ENCODE peak calls at places on chromosome 21, in nine cellular contexts. E is kidney epithelial cell, K is adrenal gland, V is PC-3, W is mammary epithelial cell, H is BJ, Y is tibial nerve, R is MM.1S, S is heart right ventricle. X is an unnamed sample. For H3K36me3 and H3K27me3, the result is how much of the 10 kb centered on the place peaks cover.

GRCh38 chr21:14942801-14943490 is 121.9 kb downstream of the NRIP1 start:
- DNase-seq in R (no peak), V (no peak), E (no peak), W (no peak), H (no peak), S (no peak), K (no peak), Y (no peak), X (no peak)

GRCh38 chr21:32257952-32258785 is 20.7 kb downstream of the MIS18A start:
- DNase-seq in E (peak), V (peak), R (peak), Y (peak), W (peak), S (peak), H (no peak), K (peak), X (peak)

GRCh38 chr21:32889596-32889995 is 118.0 kb upstream of the PAXBP1 start:
- DNase-seq in W (peak), E (no peak), Y (no peak), H (no peak), V (no peak), S (no peak), K (no peak), R (no peak), X (no peak)

GRCh38 chr21:27674037-27674436 is 707.1 kb upstream of the ADAMTS5 start:
- DNase-seq in S (no peak), W (peak), Y (no peak), R (no peak), V (peak), K (no peak), H (peak), E (peak), X (no peak)

GRCh38 chr21:16095005-16095404 is 365.2 kb downstream of the USP25 start:
- DNase-seq in V (no peak), E (no peak), W (no peak), K (no peak), H (no peak), S (no peak), Y (no peak), R (no peak), X (no peak)

GRCh38 chr21:34651642-34652041 is 17.2 kb upstream of the CLIC6 start:
- DNase-seq in H (no peak), R (no peak), K (no peak), S (no peak), W (no peak), Y (no peak), E (no peak), V (no peak), X (no peak)

GRCh38 chr21:38388219-38388618 is 110.1 kb downstream of the ERG start:
- DNase-seq in R (no peak), H (no peak), E (no peak), W (no peak), Y (no peak), S (no peak), K (no peak), V (no peak), X (no peak)

GRCh38 chr21:14382486-14382834 is 486 bp downstream of the HSPA13 start:
- DNase-seq in H (no peak), K (no peak), Y (peak), S (peak), W (no peak), R (no peak), V (peak), E (no peak), X (peak)

GRCh38 chr21:39050839-39051560 is 132.3 kb downstream of the PSMG1 start:
- DNase-seq in S (no peak), V (no peak), K (no peak), H (no peak), W (no peak), E (no peak), Y (no peak), R (no peak), X (no peak)

GRCh38 chr21:35275776-35276175 is 226.7 kb upstream of the RUNX1 start:
- DNase-seq in V (peak), W (peak), S (no peak), Y (no peak), H (no peak), R (no peak), K (no peak), E (no peak), X (no peak)

GRCh38 chr21:32241434-32241785 is 37.4 kb downstream of the MIS18A start:
- DNase-seq in E (no peak), S (no peak), K (no peak), H (no peak), R (no peak), V (no peak), Y (no peak), W (no peak), X (no peak)

GRCh38 chr21:14383596-14384210 is 757 bp upstream of the HSPA13 start:
- DNase-seq in W (no peak), H (no peak), K (peak), R (peak), S (no peak), V (no peak), E (no peak), Y (no peak), X (no peak)

GRCh38 chr21:35375115-35375514 is 326.0 kb upstream of the RUNX1 start:
- DNase-seq in R (no peak), K (no peak), V (peak), Y (no peak), W (peak), S (no peak), E (no peak), H (peak), X (no peak)

GRCh38 chr21:37164742-37165141 is 91.7 kb downstream of the TTC3 start:
- DNase-seq in H (no peak), Y (no peak), V (no peak), W (no peak), R (no peak), E (no peak), S (no peak), K (no peak), X (no peak)

GRCh38 chr21:30580132-30580531 is 10.1 kb downstream of the KRTAP22-2 start:
- DNase-seq in W (no peak), K (no peak), E (no peak), H (no peak), V (peak), S (no peak), Y (no peak), R (no peak), X (no peak)

GRCh38 chr21:25558123-25558522 is 49.2 kb downstream of the MRPL39 start:
- DNase-seq in W (no peak), K (no peak), E (no peak), V (no peak), H (no peak), Y (no peak), R (no peak), S (no peak), X (no peak)

GRCh38 chr21:36606983-36607325 is 92.0 kb upstream of the SIM2 start:
- DNase-seq in W (no peak), R (peak), Y (no peak), H (no peak), V (no peak), E (no peak), K (no peak), S (no peak), X (no peak)

DNA sequence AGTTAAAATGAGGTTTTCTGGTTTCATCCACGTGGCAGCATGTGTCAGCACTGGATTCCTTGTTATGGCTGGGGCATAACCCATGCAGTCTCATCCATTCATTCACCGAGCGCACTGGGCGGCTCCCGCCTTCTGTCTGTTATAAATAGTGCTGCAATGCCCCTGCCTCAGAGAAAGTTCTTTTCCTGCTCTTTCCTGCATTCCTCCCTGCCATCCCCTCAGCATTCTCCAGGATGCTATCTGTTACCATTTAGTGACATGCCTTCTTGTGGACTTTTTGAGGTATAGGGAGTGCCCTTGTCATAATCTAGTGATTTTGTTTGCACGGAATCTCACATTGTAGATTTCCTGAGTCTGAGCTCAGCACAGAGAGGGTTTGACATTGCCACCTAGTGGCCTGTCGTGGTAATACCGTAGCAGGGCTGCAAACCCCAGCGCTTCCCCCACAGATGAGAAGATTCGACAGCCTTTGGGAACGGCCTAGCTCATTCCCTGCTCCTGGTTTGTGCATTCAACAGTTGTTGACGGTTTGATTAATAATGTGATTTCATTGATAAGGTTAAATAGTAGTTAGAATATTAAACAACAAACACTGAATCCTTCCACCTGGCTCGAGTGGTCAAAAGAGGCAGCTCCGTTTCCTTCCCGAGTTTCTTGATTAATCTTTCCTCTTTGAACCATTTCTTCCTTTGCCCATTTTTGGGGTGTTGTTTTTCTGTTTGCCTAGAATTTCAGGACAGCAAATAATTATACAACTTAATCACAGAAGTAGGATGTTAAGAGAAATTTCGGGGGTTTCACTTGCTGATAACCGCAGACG is 46.3 kb downstream of the UMODL1 start:
- DNase-seq in V (peak), E (no peak), Y (peak), K (peak), H (no peak), R (peak), S (peak), W (peak), X (peak)
- H3K4me3 ChIP-seq in V (peak), E (no peak), Y (no peak), K (peak), H (no peak), R (peak), S (no peak), W (no peak), X (no peak)

GRCh38 chr21:42770717-42771502 is 108.4 kb downstream of the WDR4 start:
- DNase-seq in E (no peak), W (no peak), V (no peak), Y (no peak), R (no peak), K (no peak), H (no peak), S (no peak), X (no peak)
- H3K36me3 ChIP-seq in E (under half), W (under half), V (under half), Y (under half), R (under half), K (under half), H (under half), S (under half), X (under half)

GRCh38 chr21:17498586-17498985 is 14.3 kb upstream of the CXADR start:
- DNase-seq in H (no peak), V (no peak), R (no peak), W (no peak), S (no peak), Y (no peak), K (no peak), E (no peak), X (no peak)
- H3K27me3 ChIP-seq in H (under half), V (under half), R (under half), W (under half), S (under half), Y (under half), K (under half), E (under half), X (under half)

DNA sequence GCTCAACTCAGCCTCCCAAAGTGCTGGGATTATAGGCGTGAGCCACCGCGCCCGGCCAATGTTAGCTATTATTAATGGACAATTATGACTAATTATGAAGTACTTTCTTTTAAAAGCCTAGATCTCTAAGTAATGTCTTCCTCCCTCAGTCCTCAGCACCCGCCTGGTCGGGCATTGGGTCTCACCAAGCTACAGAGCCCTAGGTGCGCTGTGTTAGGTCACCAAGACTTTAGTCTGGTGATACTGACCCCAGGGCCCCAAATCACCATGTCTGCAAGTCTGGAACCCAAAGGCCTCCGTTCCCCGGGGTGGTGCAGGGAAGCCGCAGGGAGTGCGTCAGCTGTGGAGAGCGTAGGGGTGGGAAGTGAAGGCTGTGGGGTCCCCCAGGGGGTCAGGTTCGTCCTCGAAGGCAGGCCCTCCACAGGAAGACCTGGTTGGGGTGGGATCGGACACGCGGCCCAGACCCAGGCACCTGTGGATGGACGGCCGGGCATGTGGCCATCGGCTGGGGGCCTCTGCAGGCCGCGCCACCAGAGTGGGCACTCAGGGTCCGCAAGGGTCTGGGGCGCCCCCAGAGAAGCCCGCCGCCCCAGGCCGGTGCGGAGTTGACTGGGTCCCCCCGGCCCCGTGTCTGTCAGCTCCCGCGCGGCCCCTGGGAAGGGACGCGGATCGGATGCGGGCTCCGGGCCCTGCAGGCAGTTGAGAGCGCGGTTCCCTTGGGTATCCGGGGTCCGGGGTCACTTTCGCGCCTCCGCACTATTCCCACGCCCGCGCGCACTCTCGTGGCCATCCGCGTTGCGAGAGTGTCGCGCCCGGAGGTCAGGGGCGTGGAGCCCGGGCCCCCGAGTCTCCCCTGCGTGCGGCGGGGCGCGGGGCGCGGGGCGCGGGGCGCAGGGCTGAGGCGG is 710 bp upstream of the PDXK start:
- DNase-seq in K (peak), H (no peak), E (no peak), W (no peak), Y (no peak), S (no peak), R (peak), V (no peak), X (peak)
- H3K4me3 ChIP-seq in K (peak), H (peak), E (peak), W (peak), Y (peak), S (peak), R (peak), V (peak), X (peak)

GRCh38 chr21:45852886-45853400 is 128.6 kb upstream of the COL6A1 start:
- DNase-seq in W (no peak), H (no peak), V (no peak), Y (no peak), S (no peak), R (no peak), E (no peak), K (no peak), X (no peak)
- H3K36me3 ChIP-seq in W (under half), H (under half), V (under half), Y (under half), S (under half), R (under half), E (under half), K (under half), X (under half)

GRCh38 chr21:44897326-44898010 is 23.2 kb downstream of the ITGB2 start:
- DNase-seq in R (no peak), V (no peak), K (no peak), H (no peak), W (no peak), E (no peak), Y (no peak), S (no peak), X (peak)
- H3K27me3 ChIP-seq in R (half or more), V (under half), K (under half), H (under half), W (under half), E (half or more), Y (under half), S (under half), X (under half)

X was measured in H7.